ENCODE peak calls at places on chromosomes 7 and 10, in nine cellular contexts. One of them, this sample, is unnamed.
A peak's percentile ranks its signal among the peaks of the same experiment; 100 is the strongest.

GRCh38 chr7:122314284-122314683 is 9.7 kb upstream of the FEZF1 start:
- DNase-seq in uterus: no peak
- DNase-seq in HCT116: no peak
- DNase-seq in esophagus squamous epithelium: no peak
- DNase-seq in gastrocnemius medialis: no peak
- DNase-seq in heart left ventricle: no peak
- DNase-seq in sigmoid colon: no peak
- DNase-seq in breast epithelium: no peak
- DNase-seq in body of pancreas: no peak
- DNase-seq in this sample: no peak

GRCh38 chr7:64494912-64495461 is 67.9 kb downstream of the ZNF680 start:
- DNase-seq in uterus: no peak
- DNase-seq in HCT116: no peak
- DNase-seq in esophagus squamous epithelium: no peak
- DNase-seq in gastrocnemius medialis: no peak
- DNase-seq in heart left ventricle: no peak
- DNase-seq in sigmoid colon: no peak
- DNase-seq in breast epithelium: no peak
- DNase-seq in body of pancreas: no peak
- DNase-seq in this sample: no peak

GRCh38 chr7:99674995-99675742 is 4.6 kb downstream of the CYP3A5 start:
- DNase-seq in uterus: no peak
- DNase-seq in HCT116: no peak
- DNase-seq in esophagus squamous epithelium: no peak
- DNase-seq in gastrocnemius medialis: no peak
- DNase-seq in heart left ventricle: no peak
- DNase-seq in sigmoid colon: no peak
- DNase-seq in breast epithelium: no peak
- DNase-seq in body of pancreas: no peak
- DNase-seq in this sample: no peak

GRCh38 chr7:101538596-101539459 is 90.3 kb downstream of the MYL10 start:
- DNase-seq in uterus: peak; percentile 34
- DNase-seq in HCT116: peak; percentile 28
- DNase-seq in esophagus squamous epithelium: no peak
- DNase-seq in gastrocnemius medialis: no peak
- DNase-seq in heart left ventricle: peak; percentile 36
- DNase-seq in sigmoid colon: no peak
- DNase-seq in breast epithelium: no peak
- DNase-seq in body of pancreas: peak; percentile 38
- DNase-seq in this sample: peak; percentile 45

GRCh38 chr10:50596456-50596855 is 27.3 kb downstream of the SGMS1 start:
- DNase-seq in uterus: no peak
- DNase-seq in HCT116: no peak
- DNase-seq in esophagus squamous epithelium: no peak
- DNase-seq in gastrocnemius medialis: no peak
- DNase-seq in heart left ventricle: no peak
- DNase-seq in sigmoid colon: no peak
- DNase-seq in breast epithelium: no peak
- DNase-seq in body of pancreas: no peak
- DNase-seq in this sample: no peak

GRCh38 chr10:30630571-30630970 is 1.0 kb upstream of the LYZL2 start:
- DNase-seq in uterus: no peak
- DNase-seq in HCT116: no peak
- DNase-seq in esophagus squamous epithelium: no peak
- DNase-seq in gastrocnemius medialis: no peak
- DNase-seq in heart left ventricle: no peak
- DNase-seq in sigmoid colon: no peak
- DNase-seq in breast epithelium: no peak
- DNase-seq in body of pancreas: no peak
- DNase-seq in this sample: no peak

GRCh38 chr7:42237162-42237821 is at the start of gene GLI3:
- DNase-seq in uterus: peak; percentile 92
- DNase-seq in HCT116: no peak
- DNase-seq in esophagus squamous epithelium: no peak
- DNase-seq in gastrocnemius medialis: peak; percentile 68
- DNase-seq in heart left ventricle: peak; percentile 89
- DNase-seq in sigmoid colon: peak; percentile 98
- DNase-seq in breast epithelium: peak; percentile 87
- DNase-seq in body of pancreas: peak; percentile 58
- DNase-seq in this sample: peak; percentile 84

GRCh38 chr10:88670497-88670896 is 6.3 kb downstream of the LIPF start:
- DNase-seq in uterus: no peak
- DNase-seq in HCT116: no peak
- DNase-seq in esophagus squamous epithelium: no peak
- DNase-seq in gastrocnemius medialis: no peak
- DNase-seq in heart left ventricle: no peak
- DNase-seq in sigmoid colon: no peak
- DNase-seq in breast epithelium: no peak
- DNase-seq in body of pancreas: no peak
- DNase-seq in this sample: no peak

GRCh38 chr7:974820-975681 is at the start of gene COX19:
- DNase-seq in uterus: peak; percentile 92
- DNase-seq in HCT116: peak; percentile 67
- DNase-seq in esophagus squamous epithelium: peak; percentile 47
- DNase-seq in gastrocnemius medialis: peak; percentile 77
- DNase-seq in heart left ventricle: peak; percentile 89
- DNase-seq in sigmoid colon: peak; percentile 94
- DNase-seq in breast epithelium: peak; percentile 74
- DNase-seq in body of pancreas: peak; percentile 93
- DNase-seq in this sample: peak; percentile 82

GRCh38 chr10:71241899-71242620 is 29.7 kb downstream of the UNC5B start:
- DNase-seq in uterus: no peak
- DNase-seq in HCT116: no peak
- DNase-seq in esophagus squamous epithelium: no peak
- DNase-seq in gastrocnemius medialis: no peak
- DNase-seq in heart left ventricle: peak; percentile 69
- DNase-seq in sigmoid colon: no peak
- DNase-seq in breast epithelium: no peak
- DNase-seq in body of pancreas: no peak
- DNase-seq in this sample: no peak

GRCh38 chr10:101536800-101537199 is 51.3 kb downstream of the POLL start:
- DNase-seq in uterus: no peak
- DNase-seq in HCT116: peak; percentile 39
- DNase-seq in esophagus squamous epithelium: no peak
- DNase-seq in gastrocnemius medialis: no peak
- DNase-seq in heart left ventricle: no peak
- DNase-seq in sigmoid colon: no peak
- DNase-seq in breast epithelium: no peak
- DNase-seq in body of pancreas: no peak
- DNase-seq in this sample: no peak

GRCh38 chr10:130194991-130195645 is 58.9 kb downstream of the GLRX3 start:
- DNase-seq in uterus: no peak
- DNase-seq in HCT116: no peak
- DNase-seq in esophagus squamous epithelium: no peak
- DNase-seq in gastrocnemius medialis: no peak
- DNase-seq in heart left ventricle: no peak
- DNase-seq in sigmoid colon: no peak
- DNase-seq in breast epithelium: no peak
- DNase-seq in body of pancreas: no peak
- DNase-seq in this sample: no peak

GRCh38 chr7:142776206-142776844 is 5.6 kb downstream of the PRSS2 start:
- DNase-seq in uterus: no peak
- DNase-seq in HCT116: no peak
- DNase-seq in esophagus squamous epithelium: no peak
- DNase-seq in gastrocnemius medialis: no peak
- DNase-seq in heart left ventricle: no peak
- DNase-seq in sigmoid colon: no peak
- DNase-seq in breast epithelium: no peak
- DNase-seq in body of pancreas: peak; percentile 78
- DNase-seq in this sample: no peak

GRCh38 chr7:15525652-15526263 is 36.1 kb downstream of the AGMO start:
- DNase-seq in uterus: no peak
- DNase-seq in HCT116: no peak
- DNase-seq in esophagus squamous epithelium: no peak
- DNase-seq in gastrocnemius medialis: no peak
- DNase-seq in heart left ventricle: no peak
- DNase-seq in sigmoid colon: no peak
- DNase-seq in breast epithelium: no peak
- DNase-seq in body of pancreas: no peak
- DNase-seq in this sample: no peak

GRCh38 chr10:14625210-14625621 is 149.5 kb downstream of the FAM107B start:
- DNase-seq in uterus: no peak
- DNase-seq in HCT116: no peak
- DNase-seq in esophagus squamous epithelium: no peak
- DNase-seq in gastrocnemius medialis: no peak
- DNase-seq in heart left ventricle: no peak
- DNase-seq in sigmoid colon: peak; percentile 77
- DNase-seq in breast epithelium: no peak
- DNase-seq in body of pancreas: no peak
- DNase-seq in this sample: no peak

GRCh38 chr10:24256619-24257018 is 47.7 kb downstream of the KIAA1217 start:
- DNase-seq in uterus: no peak
- DNase-seq in HCT116: no peak
- DNase-seq in esophagus squamous epithelium: no peak
- DNase-seq in gastrocnemius medialis: no peak
- DNase-seq in heart left ventricle: no peak
- DNase-seq in sigmoid colon: no peak
- DNase-seq in breast epithelium: no peak
- DNase-seq in body of pancreas: no peak
- DNase-seq in this sample: no peak

GRCh38 chr10:118811675-118812392 is 57.1 kb upstream of the CACUL1 start:
- DNase-seq in uterus: no peak
- DNase-seq in HCT116: no peak
- DNase-seq in esophagus squamous epithelium: no peak
- DNase-seq in gastrocnemius medialis: no peak
- DNase-seq in heart left ventricle: no peak
- DNase-seq in sigmoid colon: no peak
- DNase-seq in breast epithelium: no peak
- DNase-seq in body of pancreas: no peak
- DNase-seq in this sample: no peak

GRCh38 chr10:130648807-130649206 is 512.6 kb downstream of the GLRX3 start:
- DNase-seq in uterus: no peak
- DNase-seq in HCT116: no peak
- DNase-seq in esophagus squamous epithelium: no peak
- DNase-seq in gastrocnemius medialis: no peak
- DNase-seq in heart left ventricle: no peak
- DNase-seq in sigmoid colon: no peak
- DNase-seq in breast epithelium: no peak
- DNase-seq in body of pancreas: no peak
- DNase-seq in this sample: no peak

GRCh38 chr7:157785486-157786186 is 448.8 kb downstream of the DNAJB6 start:
- DNase-seq in uterus: no peak
- DNase-seq in HCT116: no peak
- DNase-seq in esophagus squamous epithelium: no peak
- DNase-seq in gastrocnemius medialis: no peak
- DNase-seq in heart left ventricle: no peak
- DNase-seq in sigmoid colon: no peak
- DNase-seq in breast epithelium: no peak
- DNase-seq in body of pancreas: no peak
- DNase-seq in this sample: no peak

GRCh38 chr10:132237871-132238270 is 51.1 kb downstream of the DPYSL4 start:
- DNase-seq in uterus: no peak
- DNase-seq in HCT116: no peak
- DNase-seq in esophagus squamous epithelium: no peak
- DNase-seq in gastrocnemius medialis: no peak
- DNase-seq in heart left ventricle: no peak
- DNase-seq in sigmoid colon: no peak
- DNase-seq in breast epithelium: no peak
- DNase-seq in body of pancreas: no peak
- DNase-seq in this sample: no peak

GRCh38 chr7:75559355-75559986 is 67.4 kb downstream of the SPDYE5 start:
- DNase-seq in uterus: no peak
- DNase-seq in HCT116: no peak
- DNase-seq in esophagus squamous epithelium: no peak
- DNase-seq in gastrocnemius medialis: no peak
- DNase-seq in heart left ventricle: no peak
- DNase-seq in sigmoid colon: no peak
- DNase-seq in breast epithelium: no peak
- DNase-seq in body of pancreas: no peak
- DNase-seq in this sample: no peak
- H3K36me3 ChIP-seq in uterus: no peaks in the 10 kb centered on the region
- H3K36me3 ChIP-seq in HCT116: peaks cover 3% of the 10 kb centered on the region
- H3K36me3 ChIP-seq in esophagus squamous epithelium: peaks cover 18% of the 10 kb centered on the region
- H3K36me3 ChIP-seq in gastrocnemius medialis: peaks cover 61% of the 10 kb centered on the region
- H3K36me3 ChIP-seq in heart left ventricle: peaks cover 19% of the 10 kb centered on the region
- H3K36me3 ChIP-seq in sigmoid colon: no peaks in the 10 kb centered on the region
- H3K36me3 ChIP-seq in breast epithelium: no peaks in the 10 kb centered on the region
- H3K36me3 ChIP-seq in body of pancreas: no peaks in the 10 kb centered on the region
- H3K36me3 ChIP-seq in this sample: no peaks in the 10 kb centered on the region

GRCh38 chr7:106660862-106661720 is at the start of gene CCDC71L:
- DNase-seq in uterus: peak; percentile 96
- DNase-seq in HCT116: peak; percentile 75
- DNase-seq in esophagus squamous epithelium: peak; percentile 86
- DNase-seq in gastrocnemius medialis: peak; percentile 85
- DNase-seq in heart left ventricle: peak; percentile 94
- DNase-seq in sigmoid colon: peak; percentile 98
- DNase-seq in breast epithelium: peak; percentile 94
- DNase-seq in body of pancreas: peak; percentile 94
- DNase-seq in this sample: peak; percentile 91
- TF ChIP-seq POLR2A in uterus: peak; percentile 66
- TF ChIP-seq POLR2A in HCT116: no peak
- TF ChIP-seq POLR2A in esophagus squamous epithelium: peak; percentile 84
- TF ChIP-seq POLR2A in gastrocnemius medialis: peak; percentile 64
- TF ChIP-seq POLR2A in heart left ventricle: no peak
- TF ChIP-seq POLR2A in sigmoid colon: peak; percentile 32
- TF ChIP-seq POLR2A in breast epithelium: peak; percentile 74
- TF ChIP-seq POLR2A in body of pancreas: peak; percentile 75
- TF ChIP-seq POLR2A in this sample: peak; percentile 67

GRCh38 chr7:151186640-151187408 is at the start of gene ASB10:
- DNase-seq in uterus: no peak
- DNase-seq in HCT116: no peak
- DNase-seq in esophagus squamous epithelium: no peak
- DNase-seq in gastrocnemius medialis: peak; percentile 65
- DNase-seq in heart left ventricle: peak; percentile 60
- DNase-seq in sigmoid colon: no peak
- DNase-seq in breast epithelium: no peak
- DNase-seq in body of pancreas: no peak
- DNase-seq in this sample: no peak
- H3K36me3 ChIP-seq in uterus: no peaks in the 10 kb centered on the region
- H3K36me3 ChIP-seq in HCT116: no peaks in the 10 kb centered on the region
- H3K36me3 ChIP-seq in esophagus squamous epithelium: no peaks in the 10 kb centered on the region
- H3K36me3 ChIP-seq in gastrocnemius medialis: no peaks in the 10 kb centered on the region
- H3K36me3 ChIP-seq in heart left ventricle: no peaks in the 10 kb centered on the region
- H3K36me3 ChIP-seq in sigmoid colon: no peaks in the 10 kb centered on the region
- H3K36me3 ChIP-seq in breast epithelium: no peaks in the 10 kb centered on the region
- H3K36me3 ChIP-seq in body of pancreas: no peaks in the 10 kb centered on the region
- H3K36me3 ChIP-seq in this sample: no peaks in the 10 kb centered on the region

GRCh38 chr7:31202801-31203200 is 137.7 kb downstream of the NEUROD6 start:
- DNase-seq in uterus: no peak
- DNase-seq in HCT116: no peak
- DNase-seq in esophagus squamous epithelium: no peak
- DNase-seq in gastrocnemius medialis: no peak
- DNase-seq in heart left ventricle: no peak
- DNase-seq in sigmoid colon: no peak
- DNase-seq in breast epithelium: no peak
- DNase-seq in body of pancreas: no peak
- DNase-seq in this sample: no peak

GRCh38 chr7:31204066-31204465 is 136.5 kb downstream of the NEUROD6 start:
- DNase-seq in uterus: no peak
- DNase-seq in HCT116: no peak
- DNase-seq in esophagus squamous epithelium: no peak
- DNase-seq in gastrocnemius medialis: no peak
- DNase-seq in heart left ventricle: no peak
- DNase-seq in sigmoid colon: no peak
- DNase-seq in breast epithelium: no peak
- DNase-seq in body of pancreas: no peak
- DNase-seq in this sample: no peak

DNA sequence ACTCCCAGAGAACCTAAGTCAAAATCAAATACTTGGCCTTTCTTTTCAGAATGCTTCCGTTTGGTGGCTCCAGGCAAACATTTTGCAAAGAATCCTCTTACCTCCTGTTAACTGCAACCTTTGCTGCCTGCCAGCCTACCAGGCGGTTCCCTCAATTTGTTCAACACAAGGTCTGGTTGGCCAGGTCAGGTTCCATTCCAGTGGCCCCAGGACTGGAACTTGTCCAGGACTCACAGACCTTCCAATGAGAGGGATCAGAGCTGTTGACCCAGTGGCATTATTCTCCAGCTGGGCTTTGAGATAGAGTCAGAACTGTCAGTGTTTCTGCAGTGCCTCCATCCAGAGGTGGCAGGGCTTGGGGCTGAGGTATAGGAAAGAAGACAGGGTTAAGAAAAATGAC is 137.0 kb downstream of the NEUROD6 start:
- DNase-seq in uterus: no peak
- DNase-seq in HCT116: no peak
- DNase-seq in esophagus squamous epithelium: no peak
- DNase-seq in gastrocnemius medialis: no peak
- DNase-seq in heart left ventricle: no peak
- DNase-seq in sigmoid colon: no peak
- DNase-seq in breast epithelium: no peak
- DNase-seq in body of pancreas: no peak
- DNase-seq in this sample: no peak
- TF ChIP-seq POLR2A in uterus: no peak
- TF ChIP-seq POLR2A in HCT116: no peak
- TF ChIP-seq POLR2A in esophagus squamous epithelium: no peak
- TF ChIP-seq POLR2A in gastrocnemius medialis: no peak
- TF ChIP-seq POLR2A in heart left ventricle: no peak
- TF ChIP-seq POLR2A in sigmoid colon: no peak
- TF ChIP-seq POLR2A in breast epithelium: no peak
- TF ChIP-seq POLR2A in body of pancreas: no peak
- TF ChIP-seq POLR2A in this sample: no peak

This sample was measured in prostate gland.